ENCODE peak calls at places on chromosomes 2 and 18, in nine cellular contexts. B is mucosa of descending colon; Y is iPS-NIHi11; H is C1 segment of cervical spinal cord; P is SK-MEL-5; W is activated CD4-positive, alpha-beta T cell treated with anti-CD3 and anti-CD28 coated beads for 1 hour; N is naive thymus-derived CD4-positive, alpha-beta T cell; F is stimulated activated CD4-positive, alpha-beta T cell treated with anti-CD3 and anti-CD28 coated beads, Interleukin-12 subunit alpha, Interleukin-12 subunit beta, amount 100 ng/mL, for 48 hours; G is 8988T. L is an unnamed sample.

GRCh38 chr2:11290211-11290610 is 54.2 kb downstream of the ROCK2 start:
- DNase-seq in B (no peak), Y (no peak), H (no peak), P (no peak), W (no peak), N (no peak), F (no peak), G (no peak), L (no peak)

GRCh38 chr2:6186332-6187100 is 494.3 kb downstream of the SOX11 start:
- DNase-seq in B (no peak), Y (no peak), H (no peak), P (no peak), W (no peak), N (no peak), F (no peak), G (no peak), L (no peak)

GRCh38 chr18:58239879-58240278 is 195.9 kb downstream of the NEDD4L start:
- DNase-seq in B (no peak), Y (no peak), H (no peak), P (no peak), W (no peak), N (no peak), F (no peak), G (no peak), L (no peak)

GRCh38 chr2:172101008-172101706 is 1.5 kb downstream of the DLX2 start:
- DNase-seq in B (peak; percentile 28), Y (no peak), H (no peak), P (peak; percentile 13), W (no peak), N (peak; percentile 46), F (no peak), G (peak; percentile 6), L (peak; percentile 34)

GRCh38 chr18:13235981-13236380 is 17.4 kb downstream of the LDLRAD4 start:
- DNase-seq in B (no peak), Y (no peak), H (no peak), P (no peak), W (no peak), N (no peak), F (no peak), G (no peak), L (peak; percentile 40)

GRCh38 chr2:205837663-205838062 is 155.4 kb downstream of the NRP2 start:
- DNase-seq in B (no peak), Y (no peak), H (no peak), P (no peak), W (no peak), N (no peak), F (no peak), G (no peak), L (no peak)

GRCh38 chr2:226791487-226792081 is 8.0 kb downstream of the IRS1 start:
- DNase-seq in B (peak; percentile 95), Y (peak; percentile 98), H (peak; percentile 79), P (peak; percentile 77), W (peak; percentile 88), N (peak; percentile 96), F (peak; percentile 83), G (peak; percentile 96), L (peak; percentile 96)

GRCh38 chr18:58208207-58208944 is 164.3 kb downstream of the NEDD4L start:
- DNase-seq in B (no peak), Y (no peak), H (no peak), P (no peak), W (no peak), N (no peak), F (no peak), G (no peak), L (no peak)

GRCh38 chr18:23938901-23939341 is 75.6 kb upstream of the TTC39C start:
- DNase-seq in B (no peak), Y (no peak), H (no peak), P (no peak), W (no peak), N (no peak), F (no peak), G (no peak), L (no peak)

GRCh38 chr2:160970052-160970846 is 190.0 kb upstream of the TANK start:
- DNase-seq in B (no peak), Y (peak; percentile 77), H (no peak), P (peak; percentile 79), W (no peak), N (peak; percentile 20), F (no peak), G (peak; percentile 8), L (no peak)

GRCh38 chr2:161321944-161322343 is 13.7 kb downstream of the PSMD14 start:
- DNase-seq in B (no peak), Y (peak; percentile 11), H (no peak), P (no peak), W (no peak), N (no peak), F (no peak), G (no peak), L (no peak)

GRCh38 chr2:110149330-110150220 is 34.0 kb upstream of the MALL start:
- DNase-seq in B (no peak), Y (no peak), H (no peak), P (peak; percentile 55), W (no peak), N (no peak), F (no peak), G (no peak), L (no peak)